ENCODE peak calls at places on chromosomes 6 and 20, in five cellular contexts. G, A, R, D and I are unnamed samples.

GRCh38 chr6:107712523-107713213 is 111.4 kb downstream of the SCML4 start:
- DNase-seq in G (no peak), A (no peak), R (no peak), D (peak), I (peak)

GRCh38 chr6:51868591-51869355 is 218.6 kb downstream of the PKHD1 start:
- DNase-seq in G (no peak), A (no peak), R (no peak), D (no peak), I (no peak)

GRCh38 chr20:43543138-43543537 is 15.7 kb upstream of the SGK2 start:
- DNase-seq in G (no peak), A (no peak), R (no peak), D (no peak), I (no peak)

GRCh38 chr6:44869321-44869897 is 458.7 kb upstream of the RUNX2 start:
- DNase-seq in G (no peak), A (no peak), R (no peak), D (peak), I (no peak)

GRCh38 chr20:62742550-62742949 is 33.9 kb downstream of the NTSR1 start:
- DNase-seq in G (no peak), A (no peak), R (no peak), D (no peak), I (no peak)

GRCh38 chr6:112501705-112502104 is 154.6 kb downstream of the RFPL4B start:
- DNase-seq in G (peak), A (peak), R (no peak), D (no peak), I (no peak)

GRCh38 chr6:108169801-108170606 is 4.2 kb downstream of the NR2E1 start:
- DNase-seq in G (no peak), A (no peak), R (no peak), D (no peak), I (no peak)

GRCh38 chr6:118705799-118706481 is 54.5 kb upstream of the CEP85L start:
- DNase-seq in G (no peak), A (no peak), R (no peak), D (peak), I (peak)

GRCh38 chr20:37580069-37580468 is 52.4 kb upstream of the BLCAP start:
- DNase-seq in G (no peak), A (no peak), R (no peak), D (no peak), I (no peak)

GRCh38 chr6:144434308-144434990 is 149.3 kb downstream of the UTRN start:
- DNase-seq in G (no peak), A (no peak), R (no peak), D (no peak), I (peak)

GRCh38 chr20:60584221-60584620 is 626.0 kb downstream of the CDH26 start:
- DNase-seq in G (no peak), A (no peak), R (no peak), D (no peak), I (no peak)

GRCh38 chr6:24574809-24575208 is 71.2 kb downstream of the KIAA0319 start:
- DNase-seq in G (no peak), A (peak), R (no peak), D (no peak), I (no peak)

GRCh38 chr6:36326351-36326995 is 10.2 kb downstream of the BNIP5 start:
- DNase-seq in G (no peak), A (no peak), R (no peak), D (no peak), I (no peak)

GRCh38 chr6:124490123-124490522 is 472.1 kb upstream of the RNF217 start:
- DNase-seq in G (no peak), A (no peak), R (no peak), D (no peak), I (peak)

GRCh38 chr6:2021713-2022125 is 223.7 kb downstream of the GMDS start:
- DNase-seq in G (peak), A (no peak), R (no peak), D (no peak), I (peak)

GRCh38 chr6:30164714-30165113 is 1.4 kb downstream of the TRIM15 start:
- DNase-seq in G (no peak), A (no peak), R (no peak), D (no peak), I (no peak)

GRCh38 chr6:64683682-64684081 is 1023.3 kb downstream of the EYS start:
- DNase-seq in G (no peak), A (no peak), R (no peak), D (no peak), I (peak)

GRCh38 chr6:73216859-73217258 is 8.4 kb downstream of the KHDC1L start:
- DNase-seq in G (no peak), A (no peak), R (no peak), D (no peak), I (no peak)

GRCh38 chr6:166341464-166341863 is 881 bp downstream of the SFT2D1 start:
- DNase-seq in G (no peak), A (no peak), R (no peak), D (no peak), I (no peak)

GRCh38 chr6:27720607-27721580 is 191.3 kb downstream of the OR2B2 start:
- DNase-seq in G (no peak), A (no peak), R (no peak), D (peak), I (no peak)

GRCh38 chr20:9339708-9340107 is 174.7 kb upstream of the LAMP5 start:
- DNase-seq in G (no peak), A (no peak), R (no peak), D (no peak), I (no peak)

GRCh38 chr20:21956591-21956990 is 251.1 kb downstream of the PAX1 start:
- DNase-seq in G (no peak), A (no peak), R (no peak), D (no peak), I (no peak)

GRCh38 chr6:56618050-56618449 is 24.6 kb downstream of the DST start:
- DNase-seq in G (no peak), A (no peak), R (no peak), D (no peak), I (peak)